ENCODE peak calls at places on chromosomes 3 and 15, in eight cellular contexts. S is IMR-90; H is body of pancreas; V is fibroblast of lung; N is sigmoid colon; M is CD8-positive, alpha-beta T cell; E is hepatocyte; L is neural progenitor cell. P is an unnamed sample.
A peak's percentile ranks its signal among the peaks of the same experiment; 100 is the strongest.

GRCh38 chr3:173217127-173217526 is 76.1 kb upstream of the SPATA16 start:
- DNase-seq in S (peak; percentile 18), H (no peak), V (peak; percentile 39), N (no peak), M (no peak), E (no peak), L (no peak), P (no peak)

GRCh38 chr15:72197045-72197459 is 535 bp downstream of the GRAMD2A start:
- DNase-seq in S (no peak), H (no peak), V (no peak), N (no peak), M (no peak), E (no peak), L (peak; percentile 49), P (peak; percentile 23)

GRCh38 chr3:17967111-17967510 is 224.7 kb upstream of the TBC1D5 start:
- DNase-seq in S (no peak), H (no peak), V (no peak), N (no peak), M (no peak), E (no peak), L (no peak), P (no peak)

GRCh38 chr3:56467108-56467507 is 1.2 kb downstream of the ERC2 start:
- DNase-seq in S (peak; percentile 43), H (peak; percentile 92), V (peak; percentile 85), N (no peak), M (no peak), E (peak; percentile 91), L (peak; percentile 96), P (peak; percentile 92)

GRCh38 chr15:32718822-32719716 is 1.3 kb downstream of the GREM1 start:
- DNase-seq in S (no peak), H (peak; percentile 70), V (peak; percentile 34), N (peak; percentile 62), M (no peak), E (peak; percentile 19), L (peak; percentile 73), P (peak; percentile 14)

GRCh38 chr3:81291586-81291985 is 469.9 kb downstream of the GBE1 start:
- DNase-seq in S (no peak), H (no peak), V (peak; percentile 32), N (no peak), M (no peak), E (no peak), L (no peak), P (no peak)

GRCh38 chr3:46672349-46672695 is 21.2 kb downstream of the ALS2CL start:
- DNase-seq in S (no peak), H (peak; percentile 0), V (no peak), N (no peak), M (no peak), E (no peak), L (no peak), P (no peak)

GRCh38 chr3:100710355-100711198 is 1.3 kb downstream of the TFG start:
- DNase-seq in S (peak; percentile 77), H (peak; percentile 44), V (peak; percentile 68), N (no peak), M (peak; percentile 22), E (peak; percentile 81), L (peak; percentile 47), P (peak; percentile 53)

GRCh38 chr3:18758047-18758704 is 333.0 kb upstream of the SATB1 start:
- DNase-seq in S (no peak), H (peak; percentile 24), V (peak; percentile 8), N (no peak), M (peak; percentile 48), E (peak; percentile 85), L (peak; percentile 80), P (peak; percentile 15)

GRCh38 chr3:114417265-114417664 is 123.4 kb downstream of the TIGIT start:
- DNase-seq in S (no peak), H (no peak), V (peak; percentile 48), N (no peak), M (no peak), E (no peak), L (no peak), P (no peak)

GRCh38 chr3:102510663-102511062 is 75.8 kb downstream of the ZPLD1 start:
- DNase-seq in S (no peak), H (no peak), V (peak; percentile 27), N (no peak), M (no peak), E (no peak), L (no peak), P (no peak)

GRCh38 chr3:133209871-133210550 is 171.8 kb downstream of the TMEM108 start:
- DNase-seq in S (peak; percentile 27), H (no peak), V (peak; percentile 61), N (no peak), M (no peak), E (peak; percentile 6), L (peak; percentile 4), P (no peak)

GRCh38 chr15:77747175-77748077 is 114.7 kb upstream of the LINGO1 start:
- DNase-seq in S (no peak), H (no peak), V (no peak), N (no peak), M (no peak), E (no peak), L (no peak), P (no peak)
- H3K27me3 ChIP-seq in S (peaks cover 23% of the 10 kb centered on the region), H (no peaks in the 10 kb centered on the region), V (no peaks in the 10 kb centered on the region), N (no peaks in the 10 kb centered on the region), M (no peaks in the 10 kb centered on the region), E (no peaks in the 10 kb centered on the region), L (peaks cover 59% of the 10 kb centered on the region), P (no peaks in the 10 kb centered on the region)

GRCh38 chr15:67025719-67026118 is 39.7 kb upstream of the SMAD3 start:
- DNase-seq in S (peak; percentile 51), H (peak; percentile 67), V (peak; percentile 66), N (peak; percentile 70), M (no peak), E (no peak), L (no peak), P (no peak)

GRCh38 chr15:67024998-67025368 is 40.4 kb upstream of the SMAD3 start:
- DNase-seq in S (no peak), H (peak; percentile 42), V (no peak), N (peak; percentile 54), M (no peak), E (no peak), L (no peak), P (no peak)

GRCh38 chr15:67024322-67024997 is 40.9 kb upstream of the SMAD3 start:
- DNase-seq in S (peak; percentile 97), H (peak; percentile 90), V (peak; percentile 95), N (peak; percentile 92), M (no peak), E (peak; percentile 89), L (no peak), P (no peak)

GRCh38 chr15:67022587-67022986 is 42.8 kb upstream of the SMAD3 start:
- DNase-seq in S (no peak), H (no peak), V (no peak), N (peak; percentile 8), M (no peak), E (no peak), L (no peak), P (no peak)

DNA sequence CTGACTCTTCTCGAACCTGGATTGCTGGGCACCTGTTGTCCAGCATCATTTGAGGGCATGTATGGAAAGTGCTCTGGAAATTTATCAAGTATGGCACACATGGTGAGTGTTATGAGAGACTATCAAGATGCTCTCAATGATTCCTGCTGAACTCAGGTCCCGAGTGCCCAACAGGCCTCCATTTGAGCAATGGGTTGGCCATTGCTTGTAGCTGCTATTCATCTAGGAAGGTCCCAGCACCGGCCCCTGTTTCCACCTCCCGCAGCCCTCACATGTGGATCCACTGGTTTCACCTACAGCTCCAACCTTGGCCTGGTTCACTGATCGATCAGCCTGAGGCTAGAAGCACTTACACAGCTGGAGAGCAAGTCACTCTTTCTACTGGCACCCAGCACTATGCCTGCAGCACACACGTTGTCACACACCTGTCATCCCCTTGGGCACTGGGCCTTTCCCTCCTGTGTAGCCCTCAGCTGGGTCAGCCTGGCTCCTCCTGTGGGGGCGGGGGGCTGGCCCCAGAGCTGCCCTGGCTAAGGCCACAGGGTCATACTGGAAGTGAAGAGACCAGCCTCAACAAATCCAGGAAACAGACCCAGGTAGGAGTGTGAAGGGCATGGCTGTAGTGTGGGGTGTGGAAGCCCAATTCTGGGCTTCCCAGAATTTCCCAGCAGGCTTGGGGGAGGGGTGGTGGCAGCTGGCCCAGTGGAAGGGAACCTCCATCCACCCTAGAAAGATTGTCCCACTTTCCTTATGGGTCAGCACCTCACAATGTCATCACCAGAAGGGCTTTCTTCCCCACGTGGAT is 41.7 kb upstream of the SMAD3 start:
- DNase-seq in S (no peak), H (peak; percentile 67), V (no peak), N (peak; percentile 66), M (no peak), E (no peak), L (no peak), P (no peak)
- H3K27ac ChIP-seq in S (peak overlapping the region; percentile 49), H (peak overlapping the region; percentile 76), V (peak overlapping the region; percentile 67), N (peak overlapping the region; percentile 82), M (no peak overlapping the region), E (peak overlapping the region; percentile 79), L (no peak overlapping the region), P (no peak overlapping the region)

GRCh38 chr15:68654786-68655560 is 76.2 kb downstream of the CORO2B start:
- DNase-seq in S (no peak), H (no peak), V (no peak), N (peak; percentile 34), M (no peak), E (no peak), L (no peak), P (peak; percentile 6)

GRCh38 chr15:68658151-68658550 is 79.4 kb downstream of the CORO2B start:
- DNase-seq in S (no peak), H (peak; percentile 21), V (no peak), N (peak; percentile 40), M (no peak), E (no peak), L (no peak), P (peak; percentile 93)

GRCh38 chr15:68656438-68656739 is 77.6 kb downstream of the CORO2B start:
- DNase-seq in S (no peak), H (no peak), V (no peak), N (no peak), M (no peak), E (no peak), L (no peak), P (peak; percentile 2)

GRCh38 chr15:68655686-68656437 is 77.1 kb downstream of the CORO2B start:
- DNase-seq in S (no peak), H (no peak), V (no peak), N (peak; percentile 40), M (no peak), E (no peak), L (no peak), P (peak; percentile 3)

DNA sequence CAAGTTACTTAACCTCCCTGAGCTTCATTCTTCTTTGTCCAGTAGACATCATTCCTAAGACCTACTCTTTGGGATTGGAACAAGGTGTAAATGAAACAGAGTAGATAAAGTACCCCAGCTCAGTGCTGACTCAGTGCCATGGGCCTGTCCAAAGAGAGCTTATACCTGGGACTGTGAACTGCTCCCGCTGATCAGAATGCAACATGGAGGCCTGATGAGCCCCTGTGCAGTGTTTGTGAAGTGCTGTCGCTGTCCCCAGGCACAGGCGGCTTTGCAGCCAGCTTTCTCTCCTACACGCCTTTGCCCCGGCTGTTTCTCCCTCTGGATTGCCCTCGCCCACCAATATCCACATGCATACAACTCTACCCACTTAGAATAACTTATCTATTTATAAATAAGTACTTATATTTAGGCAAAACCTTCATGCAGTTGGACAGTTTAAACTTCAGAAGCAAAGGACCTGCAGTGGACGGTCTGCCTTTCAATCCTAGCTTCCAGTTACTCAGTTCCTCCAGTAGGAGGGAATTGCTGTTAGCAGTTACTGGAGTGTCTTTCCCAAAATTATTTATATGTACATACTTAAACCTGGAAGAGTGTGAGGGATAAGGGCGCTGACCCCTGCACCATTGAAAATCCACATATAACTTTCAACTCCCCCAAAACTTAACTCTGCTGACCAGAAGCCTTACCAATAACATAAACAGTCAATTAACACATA is 80.0 kb downstream of the CORO2B start:
- DNase-seq in S (no peak), H (no peak), V (no peak), N (peak; percentile 19), M (no peak), E (no peak), L (no peak), P (peak; percentile 35)
- TF ChIP-seq CTCF in S (no peak), H (no peak), V (no peak), N (no peak), M (no peak), E (no peak), L (peak; percentile 13), P (peak; percentile 20)

GRCh38 chr15:78353093-78353492 is 12.9 kb downstream of the CRABP1 start:
- DNase-seq in S (peak; percentile 5), H (no peak), V (no peak), N (no peak), M (no peak), E (no peak), L (no peak), P (no peak)
- H3K27me3 ChIP-seq in S (peaks cover 18% of the 10 kb centered on the region), H (no peaks in the 10 kb centered on the region), V (peaks cover 5% of the 10 kb centered on the region), N (no peaks in the 10 kb centered on the region), M (peaks cover 3% of the 10 kb centered on the region), E (no peaks in the 10 kb centered on the region), L (no peaks in the 10 kb centered on the region), P (no peaks in the 10 kb centered on the region)